ENCODE peak calls at places on chromosome 22, in eight cellular contexts. O is GM10248, Z is neural crest cell, C is fibroblast of pulmonary artery, A is mucosa of descending colon, J is lower lobe of right lung, V is AG09319, Y is bronchial epithelial cell. W is an unnamed sample.

GRCh38 chr22:42313804-42314581 is 43.5 kb upstream of the TCF20 start:
- DNase-seq in O (peak; percentile 65), A (peak; percentile 89), J (no peak), Y (peak; percentile 81), V (no peak), Z (peak; percentile 28), C (peak; percentile 53), W (peak; percentile 73)

GRCh38 chr22:48545976-48546375 is 1281.7 kb downstream of the BRD1 start:
- DNase-seq in Y (no peak), A (no peak), C (no peak), Z (no peak), O (no peak), V (no peak), J (no peak), W (no peak)

GRCh38 chr22:22035203-22035602 is 52.6 kb upstream of the TOP3B start:
- DNase-seq in A (no peak), O (no peak), Y (no peak), V (no peak), Z (no peak), J (no peak), C (no peak), W (no peak)

GRCh38 chr22:46854125-46854870 is 91.8 kb downstream of the TBC1D22A start:
- DNase-seq in J (peak; percentile 76), Y (no peak), V (no peak), A (no peak), C (peak; percentile 40), Z (no peak), O (no peak), W (peak; percentile 61)

GRCh38 chr22:31177420-31178162 is 17.6 kb downstream of the RNF185 start:
- DNase-seq in V (peak; percentile 65), J (no peak), O (no peak), C (peak; percentile 74), Y (peak; percentile 99), Z (no peak), A (no peak), W (no peak)

GRCh38 chr22:48872271-48873260 is 955.1 kb downstream of the BRD1 start:
- DNase-seq in C (no peak), O (no peak), Z (no peak), Y (no peak), A (peak; percentile 18), V (no peak), J (peak; percentile 26), W (no peak)

GRCh38 chr22:23767673-23768548 is at the start of gene CHCHD10:
- DNase-seq in Z (peak; percentile 95), O (peak; percentile 86), J (peak; percentile 89), C (peak; percentile 75), A (peak; percentile 93), Y (peak; percentile 19), V (no peak), W (peak; percentile 89)

GRCh38 chr22:32106930-32107329 is 52.2 kb downstream of the C22orf42 start:
- DNase-seq in O (no peak), Z (peak; percentile 41), Y (peak; percentile 33), C (peak; percentile 18), A (no peak), J (no peak), V (no peak), W (no peak)

GRCh38 chr22:46985507-46985882 is 223.0 kb downstream of the TBC1D22A start:
- DNase-seq in Y (no peak), J (no peak), Z (no peak), A (no peak), O (no peak), V (no peak), C (peak; percentile 16), W (no peak)

GRCh38 chr22:22207845-22208564 is 36.6 kb upstream of the VPREB1 start:
- DNase-seq in Z (peak; percentile 73), Y (peak; percentile 85), O (peak; percentile 84), C (peak; percentile 77), J (peak; percentile 73), V (peak; percentile 31), A (peak; percentile 73), W (peak; percentile 85)

GRCh38 chr22:41943661-41944209 is 3.2 kb downstream of the CENPM start:
- DNase-seq in A (no peak), O (no peak), V (no peak), J (no peak), Y (peak; percentile 49), Z (no peak), C (no peak), W (no peak)

GRCh38 chr22:49423125-49423650 is 404.5 kb downstream of the BRD1 start:
- DNase-seq in Y (no peak), Z (no peak), C (no peak), A (no peak), V (no peak), O (no peak), J (no peak), W (no peak)

GRCh38 chr22:26377170-26377825 is 51.8 kb upstream of the ASPHD2 start:
- DNase-seq in A (no peak), J (no peak), V (no peak), C (peak; percentile 14), Z (no peak), O (no peak), Y (no peak), W (no peak)
- TF ChIP-seq CTCF in A (no peak), J (no peak), V (no peak), C (peak; percentile 19), Z (no peak), O (peak; percentile 6), Y (no peak), W (no peak)

GRCh38 chr22:44955102-44955501 is 54.7 kb downstream of the PHF21B start:
- DNase-seq in C (no peak), Y (no peak), J (no peak), A (no peak), Z (no peak), V (no peak), O (peak; percentile 46), W (no peak)

GRCh38 chr22:44956835-44957234 is 53.0 kb downstream of the PHF21B start:
- DNase-seq in Y (no peak), Z (no peak), V (no peak), A (no peak), C (no peak), J (no peak), O (no peak), W (no peak)

GRCh38 chr22:44952863-44953790 is 56.7 kb downstream of the PHF21B start:
- DNase-seq in Y (no peak), Z (no peak), A (no peak), V (no peak), O (no peak), J (no peak), C (no peak), W (no peak)

GRCh38 chr22:44954113-44954512 is 55.7 kb downstream of the PHF21B start:
- DNase-seq in O (no peak), Z (no peak), A (no peak), V (no peak), Y (no peak), J (no peak), C (no peak), W (no peak)

GRCh38 chr22:44957267-44957905 is 52.4 kb downstream of the PHF21B start:
- DNase-seq in Z (no peak), C (no peak), A (no peak), Y (no peak), J (no peak), O (no peak), V (no peak), W (no peak)
- TF ChIP-seq CTCF in Z (peak; percentile 52), C (peak; percentile 4), A (no peak), Y (no peak), J (no peak), O (no peak), V (no peak), W (peak; percentile 15)

GRCh38 chr22:29208502-29208862 is 2.8 kb downstream of the EMID1 start:
- DNase-seq in O (no peak), C (no peak), J (no peak), Y (no peak), V (no peak), A (no peak), Z (no peak), W (no peak)
- TF ChIP-seq CTCF in O (no peak), C (no peak), J (no peak), Y (no peak), V (no peak), A (no peak), Z (peak; percentile 31), W (no peak)

GRCh38 chr22:50503475-50504145 is 3.9 kb downstream of the LMF2 start:
- DNase-seq in C (no peak), J (peak; percentile 50), A (peak; percentile 52), Y (no peak), O (no peak), V (no peak), Z (no peak), W (no peak)
- TF ChIP-seq CTCF in C (no peak), J (no peak), A (no peak), Y (peak; percentile 16), O (no peak), V (no peak), Z (no peak), W (peak; percentile 20)

GRCh38 chr22:37930952-37931440 is 22.4 kb downstream of the C22orf23 start:
- DNase-seq in V (no peak), Y (no peak), J (no peak), C (no peak), Z (no peak), A (no peak), O (no peak), W (no peak)
- TF ChIP-seq CTCF in V (no peak), Y (no peak), J (no peak), C (no peak), Z (no peak), A (no peak), O (no peak), W (no peak)